ENCODE peak calls at places on chromosomes 6 and 20, in five cellular contexts. E is DND-41; B is activated CD4-positive, alpha-beta T cell treated with anti-CD3 and anti-CD28 coated beads for 24 hours; K is NCI-H2171; T is lung microvascular endothelial cell. R is an unnamed sample.

GRCh38 chr6:143325379-143326140 is 124.9 kb downstream of the ADAT2 start:
- DNase-seq in K (no peak), E (no peak), T (peak; percentile 78), B (no peak), R (no peak)

GRCh38 chr6:169536446-169537170 is 165.2 kb downstream of the WDR27 start:
- DNase-seq in K (no peak), B (no peak), E (no peak), T (no peak), R (no peak)

GRCh38 chr20:64234291-64234791 is 21.2 kb upstream of the PCMTD2 start:
- DNase-seq in T (no peak), E (no peak), K (no peak), B (no peak), R (no peak)

GRCh38 chr20:48738399-48739304 is 89.1 kb downstream of the PREX1 start:
- DNase-seq in T (peak; percentile 61), E (no peak), K (no peak), B (peak; percentile 58), R (no peak)

GRCh38 chr6:102517506-102517905 is 1124.0 kb downstream of the GRIK2 start:
- DNase-seq in T (no peak), B (no peak), K (no peak), E (no peak), R (no peak)

GRCh38 chr6:106084106-106084963 is 1.8 kb upstream of the PRDM1 start:
- DNase-seq in E (peak; percentile 69), B (no peak), K (no peak), T (peak; percentile 38), R (peak; percentile 44)

GRCh38 chr6:133410628-133411027 is 169.5 kb downstream of the EYA4 start:
- DNase-seq in B (no peak), K (no peak), E (no peak), T (no peak), R (no peak)

GRCh38 chr6:37381579-37381978 is 27.8 kb downstream of the RNF8 start:
- DNase-seq in B (no peak), E (peak; percentile 44), K (peak; percentile 46), T (peak; percentile 69), R (peak; percentile 62)

GRCh38 chr6:82246802-82247633 is 526 bp downstream of the IBTK start:
- DNase-seq in B (peak; percentile 18), E (peak; percentile 49), T (peak; percentile 64), K (peak; percentile 32), R (peak; percentile 16)

GRCh38 chr20:48469026-48469425 is 358.8 kb downstream of the PREX1 start:
- DNase-seq in E (no peak), K (no peak), B (no peak), T (no peak), R (no peak)

GRCh38 chr6:127173541-127173940 is 55.1 kb downstream of the RSPO3 start:
- DNase-seq in K (no peak), B (no peak), E (no peak), T (no peak), R (no peak)

GRCh38 chr6:130138909-130139242 is 83.9 kb downstream of the SAMD3 start:
- DNase-seq in B (no peak), K (no peak), T (no peak), E (no peak), R (no peak)

GRCh38 chr6:100160913-100161312 is 166.9 kb upstream of the MCHR2 start:
- DNase-seq in B (no peak), T (no peak), E (no peak), K (no peak), R (no peak)

GRCh38 chr6:16367584-16367970 is 129.2 kb downstream of the GMPR start:
- DNase-seq in K (no peak), E (no peak), B (no peak), T (no peak), R (no peak)

GRCh38 chr20:4601630-4602296 is 119.9 kb upstream of the PRND start:
- DNase-seq in K (no peak), T (no peak), E (no peak), B (no peak), R (no peak)

GRCh38 chr6:80690611-80691090 is 584.2 kb downstream of the BCKDHB start:
- DNase-seq in K (peak; percentile 3), T (peak; percentile 17), B (no peak), E (no peak), R (no peak)

GRCh38 chr6:41535766-41536165 is 10.4 kb upstream of the FOXP4 start:
- DNase-seq in E (no peak), B (no peak), K (no peak), T (no peak), R (no peak)

GRCh38 chr6:1063671-1064355 is 248.1 kb upstream of the FOXQ1 start:
- DNase-seq in T (no peak), B (no peak), E (no peak), K (no peak), R (no peak)

GRCh38 chr6:109486068-109486467 is 3.0 kb upstream of the ZBTB24 start:
- DNase-seq in K (no peak), B (no peak), E (no peak), T (no peak), R (no peak)

GRCh38 chr20:10777713-10778112 is 103.9 kb upstream of the JAG1 start:
- DNase-seq in K (no peak), B (no peak), T (no peak), E (no peak), R (no peak)

GRCh38 chr20:12130781-12131180 is 213.1 kb downstream of the BTBD3 start:
- DNase-seq in E (no peak), T (no peak), B (no peak), K (no peak), R (no peak)

GRCh38 chr6:144497650-144498049 is 212.5 kb downstream of the UTRN start:
- DNase-seq in E (no peak), T (peak; percentile 8), B (no peak), K (no peak), R (no peak)

GRCh38 chr6:17334265-17334664 is 53.1 kb downstream of the RBM24 start:
- DNase-seq in E (no peak), T (no peak), K (no peak), B (no peak), R (no peak)

GRCh38 chr6:3956054-3956453 is 106.9 kb downstream of the FAM50B start:
- DNase-seq in T (no peak), K (no peak), B (no peak), E (no peak), R (no peak)

GRCh38 chr6:6614965-6615304 is 26.4 kb downstream of the LY86 start:
- DNase-seq in E (no peak), T (no peak), K (no peak), B (no peak), R (peak; percentile 44)

GRCh38 chr6:35092362-35093117 is 48.6 kb downstream of the TCP11 start:
- DNase-seq in E (no peak), T (peak; percentile 29), K (no peak), B (no peak), R (no peak)

R was measured in Jurkat, Clone E6-1.